ENCODE peak calls at places on chromosomes 6 and 20, in five cellular contexts. M is fibroblast of mammary gland, D is upper lobe of right lung, Q is MM.1S, N is left ventricle myocardium inferior. Z is an unnamed sample.

GRCh38 chr20:16541226-16541625 is 32.0 kb downstream of the KIF16B start:
- DNase-seq in Q (no peak), M (no peak), D (no peak), N (peak), Z (no peak)

GRCh38 chr6:6657085-6657819 is 68.7 kb downstream of the LY86 start:
- DNase-seq in N (no peak), D (no peak), Q (no peak), M (peak), Z (peak)

GRCh38 chr6:107820571-107821261 is 3.4 kb downstream of the SCML4 start:
- DNase-seq in Q (no peak), M (no peak), N (no peak), D (no peak), Z (no peak)

GRCh38 chr6:170446841-170447560 is 106.1 kb downstream of the PSMB1 start:
- DNase-seq in N (no peak), Q (no peak), D (peak), M (no peak), Z (no peak)

GRCh38 chr6:18327621-18328548 is 59.3 kb upstream of the RNF144B start:
- DNase-seq in Q (no peak), M (no peak), N (no peak), D (peak), Z (peak)

GRCh38 chr6:3247255-3248146 is 11.2 kb upstream of the PSMG4 start:
- DNase-seq in Q (no peak), M (peak), N (no peak), D (no peak), Z (no peak)

GRCh38 chr6:151436814-151437213 is 15.1 kb downstream of the RMND1 start:
- DNase-seq in M (peak), D (no peak), N (no peak), Q (no peak), Z (no peak)

GRCh38 chr6:118770112-118770788 is 118.9 kb upstream of the CEP85L start:
- DNase-seq in D (no peak), N (no peak), Q (no peak), M (peak), Z (no peak)

GRCh38 chr6:101226677-101227135 is 166.8 kb upstream of the GRIK2 start:
- DNase-seq in D (no peak), N (no peak), Q (peak), M (peak), Z (peak)

GRCh38 chr20:6058684-6059295 is 4.9 kb upstream of the LRRN4 start:
- DNase-seq in M (no peak), N (no peak), D (peak), Q (no peak), Z (no peak)

GRCh38 chr6:138215071-138215470 is 3.2 kb downstream of the PBOV1 start:
- DNase-seq in D (no peak), M (no peak), N (no peak), Q (no peak), Z (no peak)

GRCh38 chr6:92989656-92990055 is 429.7 kb downstream of the EPHA7 start:
- DNase-seq in Q (no peak), N (no peak), M (no peak), D (no peak), Z (no peak)

GRCh38 chr6:89375427-89375868 is 22.9 kb upstream of the UBE2J1 start:
- DNase-seq in N (peak), D (peak), Q (peak), M (no peak), Z (peak)

GRCh38 chr6:30192076-30192475 is 21.1 kb downstream of the TRIM26 start:
- DNase-seq in D (no peak), N (no peak), Q (no peak), M (peak), Z (no peak)

GRCh38 chr6:135871296-135871695 is 19.8 kb downstream of the PDE7B start:
- DNase-seq in Q (no peak), D (no peak), M (peak), N (no peak), Z (no peak)

GRCh38 chr6:125299257-125299656 is 2.5 kb downstream of the HDDC2 start:
- DNase-seq in D (no peak), N (no peak), M (no peak), Q (no peak), Z (no peak)

GRCh38 chr20:18541741-18542140 is 25.5 kb upstream of the SMIM26 start:
- DNase-seq in D (no peak), Q (no peak), M (peak), N (no peak), Z (no peak)

GRCh38 chr20:23479043-23479442 is 11.9 kb upstream of the CST8 start:
- DNase-seq in N (no peak), M (no peak), D (no peak), Q (no peak), Z (no peak)

GRCh38 chr6:117918454-117918853 is 11.4 kb downstream of the SLC35F1 start:
- DNase-seq in N (no peak), Q (no peak), M (no peak), D (no peak), Z (no peak)

GRCh38 chr6:142372348-142372747 is 70.5 kb downstream of the ADGRG6 start:
- DNase-seq in D (no peak), N (no peak), Q (no peak), M (peak), Z (no peak)

GRCh38 chr6:144955853-144956252 is 670.7 kb downstream of the UTRN start:
- DNase-seq in M (no peak), D (no peak), Q (no peak), N (no peak), Z (no peak)

GRCh38 chr6:127120787-127121636 is 2.5 kb downstream of the RSPO3 start:
- DNase-seq in D (peak), N (peak), Q (peak), M (peak), Z (peak)
- H3K4me3 ChIP-seq in D (peak), N (peak), Q (no peak), M (no peak), Z (no peak)

DNA sequence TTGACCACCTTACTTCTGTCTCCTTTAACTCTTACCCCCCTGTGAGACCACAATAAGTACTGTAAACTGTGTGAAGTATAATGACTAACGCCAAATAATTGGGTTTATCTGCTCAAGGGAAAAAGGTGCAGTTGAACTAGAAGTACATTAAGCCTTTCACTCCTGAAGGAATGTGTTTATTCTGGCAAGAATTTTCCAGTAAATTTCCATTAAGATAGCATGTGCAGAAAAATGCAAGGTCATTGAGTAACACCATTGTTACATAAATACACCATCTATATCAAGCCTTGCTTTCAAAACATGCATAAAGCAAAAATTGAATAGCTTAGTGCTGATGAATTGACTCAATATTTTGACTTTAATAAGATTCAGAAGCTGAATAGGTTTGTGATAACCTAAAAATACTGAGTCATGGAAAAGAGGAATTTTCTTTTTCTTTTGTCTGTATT is 65.4 kb downstream of the ARHGAP18 start:
- DNase-seq in Q (no peak), N (no peak), M (peak), D (no peak), Z (no peak)
- TF ChIP-seq CTCF in Q (no peak), N (no peak), M (no peak), D (no peak), Z (no peak)

DNA sequence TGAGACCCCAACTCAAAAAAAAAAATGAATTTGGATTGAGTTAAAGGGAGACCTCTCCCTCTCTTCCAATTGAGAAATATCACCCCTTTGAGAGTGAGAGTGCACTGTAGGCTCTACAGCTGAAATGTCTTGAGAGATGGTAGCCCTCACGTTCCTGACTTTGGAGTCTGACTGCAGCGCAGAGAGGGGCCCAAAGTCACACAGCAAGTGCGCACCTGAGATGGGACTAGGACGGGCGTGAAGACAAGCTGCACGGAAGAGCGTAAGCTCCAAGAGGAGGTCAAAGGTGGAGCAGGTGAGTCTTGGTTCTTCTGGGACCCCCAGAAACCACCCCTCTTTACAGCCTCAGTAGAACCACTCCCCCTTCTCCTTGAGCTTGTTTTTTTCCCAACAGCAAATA is 643 bp downstream of the SLA2 start:
- DNase-seq in M (no peak), D (no peak), Q (no peak), N (no peak), Z (no peak)
- H3K4me3 ChIP-seq in M (no peak), D (peak), Q (no peak), N (no peak), Z (no peak)

GRCh38 chr6:143746202-143747119 is 68.7 kb downstream of the PHACTR2 start:
- DNase-seq in D (no peak), Q (no peak), N (no peak), M (no peak), Z (no peak)
- TF ChIP-seq CTCF in D (no peak), Q (no peak), N (no peak), M (no peak), Z (no peak)